ENCODE peak calls at places on chromosomes 5 and 9, in four cellular contexts. One of them, this sample, is unnamed.

GRCh38 chr5:159208508-159209437 is 580 bp downstream of the RNF145 start:
- DNase-seq in effector memory CD4-positive, alpha-beta T cell: no peak
- DNase-seq in DND-41: peak; percentile 46
- DNase-seq in aorta: peak; percentile 63
- DNase-seq in this sample: no peak

GRCh38 chr9:36873247-36873875 is 160.7 kb downstream of the PAX5 start:
- DNase-seq in effector memory CD4-positive, alpha-beta T cell: peak; percentile 30
- DNase-seq in DND-41: peak; percentile 66
- DNase-seq in aorta: peak; percentile 64
- DNase-seq in this sample: peak; percentile 51

GRCh38 chr5:167626341-167627118 is 664.9 kb upstream of the WWC1 start:
- DNase-seq in effector memory CD4-positive, alpha-beta T cell: no peak
- DNase-seq in DND-41: no peak
- DNase-seq in aorta: no peak
- DNase-seq in this sample: no peak

GRCh38 chr5:180109920-180110319 is 38.4 kb upstream of the RNF130 start:
- DNase-seq in effector memory CD4-positive, alpha-beta T cell: no peak
- DNase-seq in aorta: no peak
- DNase-seq in DND-41: no peak
- DNase-seq in this sample: no peak

GRCh38 chr5:68459500-68460139 is 244.1 kb downstream of the PIK3R1 start:
- DNase-seq in aorta: no peak
- DNase-seq in effector memory CD4-positive, alpha-beta T cell: no peak
- DNase-seq in DND-41: no peak
- DNase-seq in this sample: no peak

GRCh38 chr9:130994546-130995398 is 14.2 kb upstream of the LAMC3 start:
- DNase-seq in aorta: peak; percentile 21
- DNase-seq in effector memory CD4-positive, alpha-beta T cell: no peak
- DNase-seq in DND-41: no peak
- DNase-seq in this sample: no peak

GRCh38 chr5:28328691-28329090 is 1290.3 kb upstream of the CDH9 start:
- DNase-seq in effector memory CD4-positive, alpha-beta T cell: no peak
- DNase-seq in aorta: no peak
- DNase-seq in DND-41: no peak
- DNase-seq in this sample: no peak

GRCh38 chr9:92426501-92426900 is 2.2 kb upstream of the OMD start:
- DNase-seq in aorta: no peak
- DNase-seq in DND-41: no peak
- DNase-seq in effector memory CD4-positive, alpha-beta T cell: no peak
- DNase-seq in this sample: no peak

GRCh38 chr5:980941-981340 is 27.7 kb upstream of the NKD2 start:
- DNase-seq in aorta: no peak
- DNase-seq in effector memory CD4-positive, alpha-beta T cell: no peak
- DNase-seq in DND-41: no peak
- DNase-seq in this sample: no peak

GRCh38 chr9:126494746-126495145 is 119.0 kb upstream of the LMX1B start:
- DNase-seq in aorta: peak; percentile 14
- DNase-seq in DND-41: no peak
- DNase-seq in effector memory CD4-positive, alpha-beta T cell: no peak
- DNase-seq in this sample: no peak

GRCh38 chr5:107067391-107067790 is 603.3 kb downstream of the EFNA5 start:
- DNase-seq in DND-41: no peak
- DNase-seq in aorta: no peak
- DNase-seq in effector memory CD4-positive, alpha-beta T cell: no peak
- DNase-seq in this sample: no peak

GRCh38 chr9:15137089-15137488 is 169.9 kb downstream of the TTC39B start:
- DNase-seq in effector memory CD4-positive, alpha-beta T cell: no peak
- DNase-seq in aorta: no peak
- DNase-seq in DND-41: no peak
- DNase-seq in this sample: no peak

GRCh38 chr9:96015876-96016686 is 140.6 kb downstream of the ERCC6L2 start:
- DNase-seq in aorta: no peak
- DNase-seq in effector memory CD4-positive, alpha-beta T cell: no peak
- DNase-seq in DND-41: peak; percentile 33
- DNase-seq in this sample: no peak

GRCh38 chr9:96021616-96022444 is 146.3 kb downstream of the ERCC6L2 start:
- DNase-seq in DND-41: no peak
- DNase-seq in effector memory CD4-positive, alpha-beta T cell: no peak
- DNase-seq in aorta: no peak
- DNase-seq in this sample: no peak

GRCh38 chr9:96022445-96023031 is 147.0 kb downstream of the ERCC6L2 start:
- DNase-seq in effector memory CD4-positive, alpha-beta T cell: no peak
- DNase-seq in DND-41: no peak
- DNase-seq in aorta: no peak
- DNase-seq in this sample: no peak

GRCh38 chr9:96020822-96021615 is 145.5 kb downstream of the ERCC6L2 start:
- DNase-seq in effector memory CD4-positive, alpha-beta T cell: no peak
- DNase-seq in aorta: no peak
- DNase-seq in DND-41: no peak
- DNase-seq in this sample: no peak

DNA sequence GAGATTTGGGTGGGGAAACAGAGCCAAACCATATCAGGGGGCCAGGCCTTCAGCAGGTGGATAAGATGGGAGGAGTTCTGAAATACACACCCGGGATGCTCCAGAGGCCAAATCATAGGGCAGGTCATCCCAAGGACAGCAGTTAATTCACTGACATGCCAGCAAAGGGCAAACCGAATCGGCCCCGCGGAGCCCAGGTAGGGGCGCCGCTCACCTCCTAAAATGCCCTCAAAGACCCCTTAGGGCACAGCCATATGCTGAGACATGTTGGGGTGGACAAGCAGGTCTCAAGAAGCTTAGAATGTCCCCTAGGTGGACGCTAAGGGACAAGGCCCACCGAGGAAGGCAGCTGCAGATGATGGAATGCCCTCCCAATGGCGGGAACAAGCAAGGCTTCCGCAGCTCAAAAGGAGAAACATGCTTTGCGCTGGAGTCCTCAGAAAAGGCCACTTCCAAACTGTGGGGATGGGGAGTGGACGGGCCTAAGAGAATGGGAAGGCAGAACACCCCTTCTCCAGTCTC is 144.9 kb downstream of the ERCC6L2 start:
- DNase-seq in effector memory CD4-positive, alpha-beta T cell: no peak
- DNase-seq in DND-41: no peak
- DNase-seq in aorta: no peak
- DNase-seq in this sample: no peak
- H3K4me3 ChIP-seq in effector memory CD4-positive, alpha-beta T cell: peak overlapping the region; percentile 77
- H3K4me3 ChIP-seq in DND-41: no peak overlapping the region
- H3K4me3 ChIP-seq in aorta: no peak overlapping the region
- H3K4me3 ChIP-seq in this sample: peak overlapping the region; percentile 46

GRCh38 chr9:37929441-37929895 is 25.5 kb upstream of the SLC25A51 start:
- DNase-seq in aorta: no peak
- DNase-seq in DND-41: no peak
- DNase-seq in effector memory CD4-positive, alpha-beta T cell: no peak
- DNase-seq in this sample: no peak

GRCh38 chr9:37935106-37935505 is 31.2 kb upstream of the SLC25A51 start:
- DNase-seq in effector memory CD4-positive, alpha-beta T cell: no peak
- DNase-seq in aorta: no peak
- DNase-seq in DND-41: no peak
- DNase-seq in this sample: no peak

GRCh38 chr9:37927611-37928551 is 24.0 kb upstream of the SLC25A51 start:
- DNase-seq in DND-41: no peak
- DNase-seq in aorta: no peak
- DNase-seq in effector memory CD4-positive, alpha-beta T cell: no peak
- DNase-seq in this sample: no peak

GRCh38 chr9:37928552-37929430 is 24.9 kb upstream of the SLC25A51 start:
- DNase-seq in DND-41: no peak
- DNase-seq in effector memory CD4-positive, alpha-beta T cell: no peak
- DNase-seq in aorta: no peak
- DNase-seq in this sample: no peak

GRCh38 chr9:37931586-37931985 is 27.7 kb upstream of the SLC25A51 start:
- DNase-seq in aorta: no peak
- DNase-seq in effector memory CD4-positive, alpha-beta T cell: no peak
- DNase-seq in DND-41: no peak
- DNase-seq in this sample: no peak
- H3K4me3 ChIP-seq in aorta: no peak overlapping the region
- H3K4me3 ChIP-seq in effector memory CD4-positive, alpha-beta T cell: no peak overlapping the region
- H3K4me3 ChIP-seq in DND-41: no peak overlapping the region
- H3K4me3 ChIP-seq in this sample: no peak overlapping the region

GRCh38 chr9:107727113-107727780 is 237.7 kb upstream of the KLF4 start:
- DNase-seq in effector memory CD4-positive, alpha-beta T cell: no peak
- DNase-seq in aorta: no peak
- DNase-seq in DND-41: no peak
- DNase-seq in this sample: no peak
- H3K4me3 ChIP-seq in effector memory CD4-positive, alpha-beta T cell: no peak overlapping the region
- H3K4me3 ChIP-seq in aorta: no peak overlapping the region
- H3K4me3 ChIP-seq in DND-41: no peak overlapping the region
- H3K4me3 ChIP-seq in this sample: no peak overlapping the region

DNA sequence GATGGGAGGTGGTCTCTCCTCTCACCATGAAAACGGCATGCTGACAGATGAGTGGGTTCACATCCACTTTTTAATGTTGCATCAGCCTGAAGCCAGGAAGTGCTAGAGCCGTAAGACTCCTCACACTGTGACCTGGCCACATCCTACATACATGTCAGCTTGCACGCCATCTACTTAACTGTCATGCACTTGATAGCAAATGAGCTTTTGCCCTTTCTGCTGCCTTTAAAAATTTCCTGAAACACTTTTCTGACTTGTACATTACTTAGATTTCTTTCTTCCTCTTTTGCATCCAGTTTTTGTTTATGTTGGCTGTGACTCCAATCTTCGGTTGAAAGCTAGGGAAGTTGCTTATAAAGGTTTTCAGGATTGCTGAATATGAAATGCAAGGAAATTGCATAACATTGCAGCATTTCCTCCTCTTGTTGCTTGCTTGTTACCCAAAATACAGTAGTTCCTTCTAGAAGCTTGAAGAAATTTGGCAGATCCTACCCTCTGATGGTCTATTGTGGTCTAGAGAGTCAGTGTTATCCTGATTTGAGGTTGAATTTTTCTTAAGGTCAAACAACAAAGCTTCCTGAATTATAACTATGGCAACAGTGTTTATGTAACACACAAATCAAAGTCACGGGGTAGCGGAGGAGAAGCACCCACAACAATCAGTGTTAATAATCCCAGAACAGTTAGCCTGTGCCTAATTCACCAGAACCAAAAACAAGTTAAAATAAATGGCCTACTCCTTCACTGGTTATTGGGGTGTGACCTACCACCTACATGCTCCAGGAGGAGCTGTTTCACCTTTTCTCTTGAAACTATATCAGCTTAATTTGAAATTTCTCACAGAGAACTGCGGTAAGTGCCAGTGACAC is 232.5 kb downstream of the ARHGAP26 start:
- DNase-seq in aorta: peak; percentile 67
- DNase-seq in DND-41: peak; percentile 86
- DNase-seq in effector memory CD4-positive, alpha-beta T cell: peak; percentile 41
- DNase-seq in this sample: peak; percentile 94
- H3K4me3 ChIP-seq in aorta: no peak overlapping the region
- H3K4me3 ChIP-seq in DND-41: no peak overlapping the region
- H3K4me3 ChIP-seq in effector memory CD4-positive, alpha-beta T cell: no peak overlapping the region
- H3K4me3 ChIP-seq in this sample: no peak overlapping the region

GRCh38 chr5:42855811-42856210 is 44.1 kb upstream of the SELENOP start:
- DNase-seq in effector memory CD4-positive, alpha-beta T cell: no peak
- DNase-seq in DND-41: no peak
- DNase-seq in aorta: no peak
- DNase-seq in this sample: no peak

GRCh38 chr5:42855386-42855785 is 43.7 kb upstream of the SELENOP start:
- DNase-seq in aorta: no peak
- DNase-seq in DND-41: no peak
- DNase-seq in effector memory CD4-positive, alpha-beta T cell: no peak
- DNase-seq in this sample: no peak

GRCh38 chr5:42854795-42855194 is 43.1 kb upstream of the SELENOP start:
- DNase-seq in aorta: no peak
- DNase-seq in effector memory CD4-positive, alpha-beta T cell: no peak
- DNase-seq in DND-41: no peak
- DNase-seq in this sample: no peak

GRCh38 chr5:42858709-42859108 is 47.0 kb upstream of the SELENOP start:
- DNase-seq in aorta: no peak
- DNase-seq in DND-41: no peak
- DNase-seq in effector memory CD4-positive, alpha-beta T cell: no peak
- DNase-seq in this sample: no peak

GRCh38 chr5:42858031-42858643 is 46.4 kb upstream of the SELENOP start:
- DNase-seq in effector memory CD4-positive, alpha-beta T cell: no peak
- DNase-seq in aorta: no peak
- DNase-seq in DND-41: no peak
- DNase-seq in this sample: no peak
- H3K4me3 ChIP-seq in effector memory CD4-positive, alpha-beta T cell: no peak overlapping the region
- H3K4me3 ChIP-seq in aorta: no peak overlapping the region
- H3K4me3 ChIP-seq in DND-41: no peak overlapping the region
- H3K4me3 ChIP-seq in this sample: no peak overlapping the region

DNA sequence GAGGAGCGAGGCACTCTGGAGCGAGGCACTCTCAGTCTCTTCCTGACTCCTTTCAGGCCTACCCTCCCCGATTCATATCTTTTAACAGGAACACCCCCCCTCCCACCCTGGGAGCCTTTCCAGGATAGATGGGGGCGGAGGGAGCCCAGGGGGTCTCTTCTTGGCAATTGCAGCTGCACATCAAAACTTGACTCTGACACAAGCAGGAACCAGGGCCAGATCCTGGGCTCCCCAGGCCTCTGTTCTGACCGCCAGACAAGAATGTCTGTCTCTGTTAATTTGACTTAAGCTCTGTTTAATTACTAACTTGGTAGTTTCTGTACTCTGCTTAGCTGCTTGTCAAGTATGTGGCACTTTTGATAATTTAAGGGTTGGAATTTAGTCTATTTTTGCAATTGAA is 43.4 kb downstream of the ACTL7B start:
- DNase-seq in DND-41: no peak
- DNase-seq in aorta: no peak
- DNase-seq in effector memory CD4-positive, alpha-beta T cell: no peak
- DNase-seq in this sample: no peak
- H3K4me3 ChIP-seq in DND-41: no peak overlapping the region
- H3K4me3 ChIP-seq in aorta: no peak overlapping the region
- H3K4me3 ChIP-seq in effector memory CD4-positive, alpha-beta T cell: no peak overlapping the region
- H3K4me3 ChIP-seq in this sample: no peak overlapping the region

GRCh38 chr5:104541129-104541528 is 978.5 kb upstream of the NUDT12 start:
- DNase-seq in aorta: no peak
- DNase-seq in DND-41: no peak
- DNase-seq in effector memory CD4-positive, alpha-beta T cell: no peak
- DNase-seq in this sample: no peak
- H3K4me3 ChIP-seq in aorta: no peak overlapping the region
- H3K4me3 ChIP-seq in DND-41: no peak overlapping the region
- H3K4me3 ChIP-seq in effector memory CD4-positive, alpha-beta T cell: no peak overlapping the region
- H3K4me3 ChIP-seq in this sample: no peak overlapping the region

GRCh38 chr5:32519508-32519907 is 65.8 kb upstream of the SUB1 start:
- DNase-seq in aorta: no peak
- DNase-seq in DND-41: no peak
- DNase-seq in effector memory CD4-positive, alpha-beta T cell: no peak
- DNase-seq in this sample: no peak

GRCh38 chr5:32522429-32523143 is 62.8 kb upstream of the SUB1 start:
- DNase-seq in DND-41: peak; percentile 14
- DNase-seq in aorta: peak; percentile 75
- DNase-seq in effector memory CD4-positive, alpha-beta T cell: no peak
- DNase-seq in this sample: no peak

GRCh38 chr5:32523625-32524024 is 61.7 kb upstream of the SUB1 start:
- DNase-seq in DND-41: no peak
- DNase-seq in effector memory CD4-positive, alpha-beta T cell: no peak
- DNase-seq in aorta: no peak
- DNase-seq in this sample: no peak

GRCh38 chr5:32520326-32520725 is 65.0 kb upstream of the SUB1 start:
- DNase-seq in aorta: no peak
- DNase-seq in DND-41: no peak
- DNase-seq in effector memory CD4-positive, alpha-beta T cell: no peak
- DNase-seq in this sample: no peak

DNA sequence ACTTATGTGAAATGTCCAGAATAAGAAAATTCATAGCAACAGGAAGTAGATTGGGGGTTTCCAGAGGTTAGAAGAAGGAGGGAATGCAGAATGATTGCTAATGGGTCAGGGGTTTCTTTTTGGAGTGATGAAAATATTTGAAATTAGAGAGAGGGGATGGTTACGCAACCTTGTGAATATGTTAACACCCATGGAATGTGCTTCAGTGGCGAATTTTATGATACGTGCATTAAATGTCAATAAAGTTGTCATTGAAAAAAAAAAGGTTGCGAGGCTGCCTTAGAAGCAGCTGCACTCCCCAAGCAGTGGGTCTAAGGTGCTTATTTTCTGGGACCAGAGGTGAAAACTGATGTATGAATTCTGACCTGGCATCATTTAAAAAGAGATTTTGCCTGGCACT is 64.4 kb upstream of the SUB1 start:
- DNase-seq in DND-41: no peak
- DNase-seq in effector memory CD4-positive, alpha-beta T cell: no peak
- DNase-seq in aorta: no peak
- DNase-seq in this sample: no peak
- H3K4me3 ChIP-seq in DND-41: no peak overlapping the region
- H3K4me3 ChIP-seq in effector memory CD4-positive, alpha-beta T cell: no peak overlapping the region
- H3K4me3 ChIP-seq in aorta: no peak overlapping the region
- H3K4me3 ChIP-seq in this sample: no peak overlapping the region